ENCODE peak calls at places on chromosomes 1 and 21, in seven cellular contexts. Z is heart left ventricle, R is A549, W is erythroblast, K is lower leg skin, S is uterus, X is GM12891. G is an unnamed sample.

GRCh38 chr1:209411491-209411929 is 172.0 kb upstream of the CAMK1G start:
- DNase-seq in R (no peak), S (no peak), K (peak), Z (peak), X (no peak), W (no peak), G (no peak)

GRCh38 chr1:56572334-56573050 is 6.9 kb downstream of the PLPP3 start:
- DNase-seq in S (no peak), W (no peak), K (no peak), Z (no peak), R (no peak), X (no peak), G (no peak)

GRCh38 chr1:3275471-3276340 is 178.8 kb upstream of the ARHGEF16 start:
- DNase-seq in K (no peak), X (no peak), W (no peak), S (no peak), R (no peak), Z (no peak), G (no peak)

GRCh38 chr1:66764994-66765578 is 12.8 kb downstream of the DYNLT5 start:
- DNase-seq in W (peak), K (no peak), Z (peak), S (peak), R (peak), X (no peak), G (peak)

GRCh38 chr1:11516961-11517635 is 38.1 kb downstream of the DISP3 start:
- DNase-seq in X (no peak), K (no peak), W (no peak), S (no peak), R (no peak), Z (no peak), G (no peak)

GRCh38 chr1:65423884-65424655 is 3.6 kb downstream of the LEPR start:
- DNase-seq in R (peak), W (peak), S (no peak), Z (no peak), K (peak), X (no peak), G (peak)

GRCh38 chr1:162587761-162588260 is 26.3 kb downstream of the UAP1 start:
- DNase-seq in S (no peak), K (no peak), W (no peak), R (no peak), X (no peak), Z (no peak), G (no peak)

GRCh38 chr1:235113183-235113917 is 15.3 kb downstream of the TOMM20 start:
- DNase-seq in W (peak), S (no peak), X (no peak), K (no peak), Z (no peak), R (no peak), G (no peak)

GRCh38 chr1:69915347-69915746 is 290.0 kb downstream of the LRRC40 start:
- DNase-seq in S (no peak), Z (no peak), W (no peak), R (no peak), X (no peak), K (no peak), G (no peak)

GRCh38 chr21:36478207-36478701 is 1.7 kb downstream of the CLDN14 start:
- DNase-seq in K (no peak), R (peak), W (no peak), S (no peak), Z (no peak), X (no peak), G (no peak)
- TF ChIP-seq POLR2A in K (no peak), R (no peak), W (no peak), S (no peak), Z (no peak), X (no peak), G (no peak)

DNA sequence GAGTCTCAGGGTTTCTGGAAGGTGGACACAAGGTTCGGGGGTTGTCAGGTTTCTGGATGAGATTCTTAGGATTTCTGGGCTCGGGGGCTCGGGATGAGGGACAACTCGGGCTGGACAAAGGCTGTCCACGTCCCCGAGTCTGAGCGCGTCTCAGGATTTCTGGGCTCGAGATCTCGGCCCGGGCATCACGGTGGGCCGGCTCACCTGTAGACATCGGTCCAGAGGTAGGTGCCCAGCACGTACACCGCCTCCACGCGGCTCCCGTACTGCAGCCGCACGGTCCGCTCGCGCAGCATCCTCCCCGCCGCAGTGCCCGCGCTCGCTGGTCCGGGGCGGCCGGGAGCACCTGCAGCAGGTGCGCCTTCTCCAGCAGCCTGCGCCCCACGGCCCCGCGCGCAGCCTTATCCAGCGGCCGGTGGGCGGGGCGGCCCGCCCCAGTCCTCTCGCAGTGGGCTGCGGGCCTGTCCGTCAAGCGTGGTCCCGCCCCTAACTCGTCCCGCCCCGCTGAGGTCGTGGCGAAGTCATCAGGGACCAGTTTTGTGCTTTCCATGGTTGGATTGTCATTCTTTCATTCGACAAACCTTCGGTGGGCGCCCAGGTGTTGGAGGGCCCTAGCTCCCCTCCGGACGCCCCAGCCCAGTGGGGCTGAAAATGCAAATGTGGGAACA is at the start of gene PADI2:
- DNase-seq in S (no peak), W (peak), X (peak), K (no peak), R (peak), Z (peak), G (peak)
- TF ChIP-seq POLR2A in S (peak), W (no peak), X (no peak), K (no peak), R (peak), Z (no peak), G (no peak)

DNA sequence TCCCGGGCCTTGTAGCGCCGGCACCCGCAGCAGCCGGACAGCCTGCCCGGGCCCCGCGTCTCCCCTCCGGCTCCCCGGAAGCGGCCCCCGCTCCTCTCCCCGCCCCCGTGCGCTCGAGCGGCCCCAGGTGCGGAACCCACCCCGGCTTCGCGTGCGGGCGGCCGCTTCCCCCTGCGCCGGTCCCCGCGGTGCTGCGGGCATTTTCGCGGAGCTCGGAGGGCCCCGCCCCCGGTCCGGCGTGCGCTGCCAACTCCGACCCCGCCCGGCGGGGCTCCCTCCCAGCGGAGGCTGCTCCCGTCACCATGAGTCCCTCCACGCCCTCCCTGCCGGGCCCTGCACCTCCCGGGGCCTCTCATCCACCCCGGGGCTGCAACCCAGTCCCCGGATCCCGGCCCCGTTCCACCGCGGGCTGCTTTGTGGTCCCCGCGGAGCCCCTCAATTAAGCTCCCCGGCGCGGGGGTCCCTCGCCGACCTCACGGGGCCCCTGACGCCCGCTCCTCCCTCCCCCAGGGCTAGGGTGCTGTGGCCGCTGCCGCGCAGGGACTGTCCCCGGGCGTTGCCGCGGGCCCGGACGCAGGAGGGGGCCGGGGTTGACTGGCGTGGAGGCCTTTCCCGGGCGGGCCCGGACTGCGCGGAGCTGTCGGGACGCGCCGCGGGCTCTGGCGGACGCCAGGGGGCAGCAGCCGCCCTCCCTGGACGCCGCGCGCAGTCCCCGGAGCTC is 159.4 kb downstream of the RUNX1 start:
- DNase-seq in X (peak), K (peak), R (peak), W (peak), S (peak), Z (peak), G (peak)
- TF ChIP-seq POLR2A in X (peak), K (no peak), R (no peak), W (peak), S (no peak), Z (no peak), G (no peak)

GRCh38 chr21:45325206-45326168 is 37.8 kb upstream of the POFUT2 start:
- DNase-seq in W (no peak), S (no peak), Z (no peak), R (no peak), X (no peak), K (no peak), G (no peak)

GRCh38 chr21:45326834-45327457 is 39.3 kb upstream of the POFUT2 start:
- DNase-seq in R (no peak), W (no peak), X (no peak), K (no peak), S (no peak), Z (no peak), G (no peak)

GRCh38 chr21:45324430-45325205 is 36.9 kb upstream of the POFUT2 start:
- DNase-seq in W (no peak), Z (no peak), X (no peak), K (no peak), R (peak), S (no peak), G (no peak)

GRCh38 chr21:45327458-45328197 is 39.9 kb upstream of the POFUT2 start:
- DNase-seq in W (no peak), R (no peak), X (no peak), S (no peak), K (no peak), Z (no peak), G (peak)

GRCh38 chr21:45326169-45326833 is 38.6 kb upstream of the POFUT2 start:
- DNase-seq in K (no peak), W (no peak), X (no peak), Z (no peak), R (no peak), S (no peak), G (no peak)
- TF ChIP-seq POLR2A in K (no peak), W (no peak), X (no peak), Z (no peak), R (no peak), S (no peak), G (no peak)

GRCh38 chr1:95668165-95668564 is 434.2 kb downstream of the RWDD3 start:
- DNase-seq in Z (no peak), R (no peak), K (no peak), S (no peak), X (no peak), W (no peak), G (no peak)

DNA sequence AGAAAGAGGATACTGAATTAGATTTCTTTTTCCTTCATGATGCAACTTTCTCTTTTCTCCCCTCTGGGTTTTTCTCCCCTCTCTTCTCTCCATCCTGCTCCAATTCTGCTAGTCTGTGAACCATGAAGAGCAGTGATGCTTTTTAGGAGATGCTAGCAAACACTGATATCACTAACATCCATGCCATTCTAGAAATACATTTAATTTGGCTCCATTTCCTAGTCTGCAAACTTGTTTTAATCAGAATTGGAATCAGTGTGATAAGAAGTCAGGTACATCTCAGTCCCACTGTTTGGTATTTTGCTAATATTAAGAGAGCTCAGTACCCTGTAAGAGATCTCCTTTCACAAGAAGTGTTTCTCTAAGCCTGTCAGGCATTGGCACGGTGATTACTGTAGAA is 437.1 kb downstream of the RWDD3 start:
- DNase-seq in R (no peak), K (no peak), S (no peak), Z (no peak), W (no peak), X (no peak), G (no peak)
- TF ChIP-seq POLR2A in R (no peak), K (no peak), S (no peak), Z (no peak), W (no peak), X (no peak), G (no peak)

GRCh38 chr1:22025368-22026154 is 24.1 kb downstream of the CELA3A start:
- DNase-seq in R (peak), S (peak), Z (peak), X (peak), W (peak), K (peak), G (peak)
- TF ChIP-seq POLR2A in R (peak), S (peak), Z (peak), X (peak), W (peak), K (no peak), G (peak)

GRCh38 chr1:52697795-52698674 is at the start of gene COA7:
- DNase-seq in S (peak), W (peak), R (peak), Z (peak), K (peak), X (peak), G (peak)
- TF ChIP-seq POLR2A in S (peak), W (peak), R (peak), Z (peak), K (no peak), X (peak), G (peak)